ENCODE peak calls at places on chromosomes 4 and X, in six cellular contexts. Q is right lobe of liver; O is adrenal gland; G is A673; W is CD8-positive, alpha-beta memory T cell; E is CD4-positive, alpha-beta memory T cell. A is an unnamed sample.

GRCh38 chrX:70554523-70554922 is 109.9 kb downstream of the DLG3 start:
- DNase-seq in Q (no peak), O (no peak), G (no peak), W (no peak), E (no peak), A (no peak)

GRCh38 chrX:10502961-10503360 is 117.4 kb downstream of the MID1 start:
- DNase-seq in Q (no peak), O (no peak), G (no peak), W (no peak), E (no peak), A (no peak)

GRCh38 chrX:40010550-40011364 is 87.0 kb downstream of the BCOR start:
- DNase-seq in Q (no peak), O (no peak), G (peak; percentile 51), W (no peak), E (no peak), A (no peak)

GRCh38 chrX:143669395-143669794 is 33.5 kb upstream of the SLITRK4 start:
- DNase-seq in Q (no peak), O (no peak), G (peak; percentile 13), W (no peak), E (no peak), A (no peak)

GRCh38 chr4:123876640-123877039 is 480.0 kb downstream of the SPRY1 start:
- DNase-seq in Q (no peak), O (no peak), G (no peak), W (no peak), E (no peak), A (no peak)

GRCh38 chr4:78692815-78693156 is 83.4 kb upstream of the BMP2K start:
- DNase-seq in Q (no peak), O (no peak), G (no peak), W (no peak), E (no peak), A (no peak)

GRCh38 chr4:8848507-8849265 is 23.0 kb downstream of the HMX1 start:
- DNase-seq in Q (peak; percentile 13), O (no peak), G (no peak), W (no peak), E (no peak), A (no peak)

GRCh38 chr4:107094332-107094731 is 58.2 kb upstream of the DKK2 start:
- DNase-seq in Q (no peak), O (no peak), G (peak; percentile 82), W (peak; percentile 43), E (peak; percentile 8), A (peak; percentile 4)

GRCh38 chr4:107349266-107349665 is 313.2 kb upstream of the DKK2 start:
- DNase-seq in Q (no peak), O (no peak), G (peak; percentile 76), W (no peak), E (no peak), A (peak; percentile 17)

GRCh38 chr4:169008478-169008877 is 1.6 kb downstream of the CBR4 start:
- DNase-seq in Q (no peak), O (no peak), G (no peak), W (no peak), E (no peak), A (no peak)

GRCh38 chr4:131427000-131427399 is 1722.1 kb upstream of the PCDH10 start:
- DNase-seq in Q (no peak), O (no peak), G (no peak), W (no peak), E (no peak), A (no peak)

GRCh38 chr4:56764775-56765174 is 56.7 kb downstream of the SPINK2 start:
- DNase-seq in Q (no peak), O (no peak), G (no peak), W (no peak), E (no peak), A (no peak)

GRCh38 chrX:102669526-102669925 is 18.2 kb downstream of the GPRASP1 start:
- DNase-seq in Q (no peak), O (no peak), G (no peak), W (no peak), E (no peak), A (no peak)

GRCh38 chr4:3442959-3443749 is 1.4 kb downstream of the HGFAC start:
- DNase-seq in Q (peak; percentile 69), O (no peak), G (peak; percentile 70), W (peak; percentile 51), E (peak; percentile 58), A (no peak)

DNA sequence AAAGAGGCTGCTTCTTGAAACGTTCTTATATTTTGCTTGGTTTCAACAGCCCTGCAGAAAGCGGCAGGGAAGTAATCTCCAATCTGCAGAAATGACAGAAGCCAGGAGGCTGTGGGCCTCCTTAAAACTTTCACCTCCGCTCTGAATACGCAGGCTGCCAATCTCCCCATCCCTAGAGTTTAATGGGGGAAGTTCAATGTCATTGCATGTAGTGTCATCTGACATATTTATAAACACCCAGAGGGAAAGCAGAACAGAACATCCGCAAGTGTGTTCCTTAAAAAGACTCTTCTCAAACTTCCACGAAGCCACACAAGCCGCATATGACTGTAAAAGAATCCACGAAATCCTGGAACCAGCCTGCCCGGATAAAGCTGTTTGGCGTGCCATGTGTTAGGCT is 148.8 kb upstream of the TBL1X start:
- DNase-seq in Q (no peak), O (no peak), G (no peak), W (no peak), E (no peak), A (no peak)
- H3K36me3 ChIP-seq in Q (no peaks in the 10 kb centered on the region), O (no peaks in the 10 kb centered on the region), G (no peaks in the 10 kb centered on the region), W (no peaks in the 10 kb centered on the region), E (no peaks in the 10 kb centered on the region), A (no peaks in the 10 kb centered on the region)

GRCh38 chrX:259692-260355 is 21.4 kb upstream of the PLCXD1 start:
- DNase-seq in Q (no peak), O (no peak), G (no peak), W (no peak), E (no peak), A (no peak)

GRCh38 chrX:261167-261857 is 19.9 kb upstream of the PLCXD1 start:
- DNase-seq in Q (no peak), O (no peak), G (no peak), W (no peak), E (no peak), A (no peak)

GRCh38 chrX:262391-262909 is 18.7 kb upstream of the PLCXD1 start:
- DNase-seq in Q (no peak), O (no peak), G (no peak), W (no peak), E (no peak), A (no peak)

GRCh38 chrX:264634-265455 is 16.3 kb upstream of the PLCXD1 start:
- DNase-seq in Q (no peak), O (no peak), G (no peak), W (no peak), E (no peak), A (no peak)

GRCh38 chrX:261858-262390 is 19.3 kb upstream of the PLCXD1 start:
- DNase-seq in Q (no peak), O (no peak), G (no peak), W (no peak), E (no peak), A (no peak)
- H3K27ac ChIP-seq in Q (peak overlapping the region; percentile 34), O (peak overlapping the region; percentile 10), G (no peak overlapping the region), W (no peak overlapping the region), E (no peak overlapping the region), A (no peak overlapping the region)

DNA sequence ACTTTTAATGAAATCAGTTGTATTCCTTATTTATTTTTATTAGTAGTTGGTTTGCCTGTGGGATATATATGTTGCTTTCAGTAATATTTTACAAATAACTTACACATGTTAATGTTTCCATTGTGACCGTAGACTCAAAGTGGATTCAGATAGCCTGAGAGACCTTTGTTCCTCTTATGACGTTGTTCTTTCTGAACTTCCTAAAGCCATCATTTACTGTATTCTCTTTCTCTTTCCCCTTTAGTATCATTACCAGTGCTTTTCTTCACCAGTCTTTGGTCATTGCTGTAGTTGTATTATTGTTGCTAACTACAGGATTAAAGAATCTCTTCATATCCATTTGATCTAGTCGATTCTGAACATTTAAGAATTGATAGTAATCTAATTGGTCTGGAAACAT is 4.3 kb downstream of the STIM2 start:
- DNase-seq in Q (no peak), O (no peak), G (no peak), W (no peak), E (no peak), A (no peak)
- H3K4me1 ChIP-seq in Q (no peaks in the 10 kb centered on the region), O (peaks cover 8% of the 10 kb centered on the region), G (peaks cover 77% of the 10 kb centered on the region), W (peaks cover 69% of the 10 kb centered on the region), E (peaks cover 72% of the 10 kb centered on the region), A (peaks cover 4% of the 10 kb centered on the region)

GRCh38 chr4:38119663-38120374 is 159.6 kb downstream of the PTTG2 start:
- DNase-seq in Q (no peak), O (no peak), G (no peak), W (no peak), E (no peak), A (peak; percentile 56)

GRCh38 chr4:38124961-38125360 is 164.8 kb downstream of the PTTG2 start:
- DNase-seq in Q (no peak), O (no peak), G (no peak), W (no peak), E (no peak), A (no peak)

GRCh38 chr4:38125816-38126215 is 165.6 kb downstream of the PTTG2 start:
- DNase-seq in Q (no peak), O (no peak), G (no peak), W (no peak), E (no peak), A (no peak)

GRCh38 chr4:38122060-38122459 is 161.9 kb downstream of the PTTG2 start:
- DNase-seq in Q (no peak), O (no peak), G (no peak), W (no peak), E (no peak), A (no peak)

DNA sequence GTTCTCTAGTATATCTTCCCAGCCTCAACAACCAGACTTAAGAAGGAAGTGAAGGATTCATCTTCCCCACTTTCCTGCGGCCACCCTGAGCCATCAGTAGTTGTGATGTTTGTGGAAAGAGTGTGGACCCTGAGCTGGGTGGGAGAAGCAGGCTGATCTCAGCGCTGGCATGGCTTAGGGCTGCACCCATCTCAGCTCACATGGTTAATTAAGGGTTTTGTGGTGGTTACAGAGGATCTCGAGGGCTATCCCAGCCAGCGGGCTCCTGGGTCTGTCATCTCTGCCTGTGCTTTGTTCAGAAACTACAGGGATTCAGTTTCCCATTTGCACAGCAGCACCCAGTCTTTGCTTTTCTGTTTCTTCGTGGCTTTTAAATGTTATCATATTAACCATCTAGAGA is 163.4 kb downstream of the PTTG2 start:
- DNase-seq in Q (no peak), O (no peak), G (no peak), W (no peak), E (no peak), A (no peak)
- H3K36me3 ChIP-seq in Q (peaks cover 3% of the 10 kb centered on the region), O (no peaks in the 10 kb centered on the region), G (no peaks in the 10 kb centered on the region), W (peaks cover 32% of the 10 kb centered on the region), E (peaks cover 3% of the 10 kb centered on the region), A (peaks cover 6% of the 10 kb centered on the region)

GRCh38 chr4:71247706-71248105 is 91.1 kb upstream of the SLC4A4 start:
- DNase-seq in Q (no peak), O (no peak), G (no peak), W (no peak), E (no peak), A (no peak)
- H3K27ac ChIP-seq in Q (no peak overlapping the region), O (no peak overlapping the region), G (no peak overlapping the region), W (no peak overlapping the region), E (no peak overlapping the region), A (no peak overlapping the region)

A was measured in SJSA1.